ENCODE peak calls at places on chromosomes 11 and 22, in four cellular contexts. Z is K562, U is SK-N-SH, K is WTC11. R is an unnamed sample.

GRCh38 chr11:21374381-21374780 is 705.0 kb downstream of the NELL1 start:
- DNase-seq in Z (no peak), U (no peak), K (no peak), R (no peak)

GRCh38 chr22:48223488-48224190 is 1461.2 kb downstream of the TBC1D22A start:
- DNase-seq in Z (no peak), U (no peak), K (no peak), R (no peak)

GRCh38 chr11:134014502-134014901 is 54.4 kb upstream of the JAM3 start:
- DNase-seq in Z (no peak), U (peak), K (peak), R (no peak)

GRCh38 chr11:12052676-12053605 is 44.5 kb upstream of the DKK3 start:
- DNase-seq in Z (no peak), U (no peak), K (peak), R (no peak)

GRCh38 chr11:37817727-37818270 is 1219.8 kb upstream of the RAG2 start:
- DNase-seq in Z (no peak), U (no peak), K (no peak), R (no peak)

GRCh38 chr11:111694851-111695250 is 71.3 kb downstream of the PPP2R1B start:
- DNase-seq in Z (no peak), U (no peak), K (no peak), R (no peak)

GRCh38 chr11:10605941-10606381 is 37.5 kb upstream of the LYVE1 start:
- DNase-seq in Z (no peak), U (no peak), K (peak), R (no peak)

GRCh38 chr11:95977534-95978174 is 53.7 kb upstream of the MTMR2 start:
- DNase-seq in Z (no peak), U (no peak), K (no peak), R (no peak)

GRCh38 chr11:75721852-75722668 is 4.4 kb downstream of the MOGAT2 start:
- DNase-seq in Z (no peak), U (no peak), K (no peak), R (no peak)

DNA sequence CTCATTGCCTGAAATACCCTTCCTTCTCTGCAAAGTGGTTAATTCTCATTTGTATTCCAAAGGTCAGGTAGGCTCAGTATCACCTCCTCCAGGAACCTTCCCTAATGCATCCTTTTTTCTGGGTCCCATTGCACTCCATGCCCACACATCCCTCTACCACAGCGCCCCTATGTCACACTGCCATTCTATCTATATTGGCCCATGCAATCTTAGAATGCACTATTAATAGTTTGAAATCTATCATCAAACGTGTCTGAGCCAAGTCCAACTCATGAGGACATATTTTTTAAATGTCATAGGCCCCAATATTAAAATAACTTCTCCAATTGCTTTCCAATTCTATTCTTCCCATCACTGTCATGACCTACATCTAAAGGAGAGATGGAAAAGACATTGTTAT is 495.1 kb downstream of the SOX6 start:
- DNase-seq in Z (no peak), U (no peak), K (no peak), R (no peak)
- TF ChIP-seq USF1 in Z (no peak), U (no peak), K (no peak), R (no peak)

DNA sequence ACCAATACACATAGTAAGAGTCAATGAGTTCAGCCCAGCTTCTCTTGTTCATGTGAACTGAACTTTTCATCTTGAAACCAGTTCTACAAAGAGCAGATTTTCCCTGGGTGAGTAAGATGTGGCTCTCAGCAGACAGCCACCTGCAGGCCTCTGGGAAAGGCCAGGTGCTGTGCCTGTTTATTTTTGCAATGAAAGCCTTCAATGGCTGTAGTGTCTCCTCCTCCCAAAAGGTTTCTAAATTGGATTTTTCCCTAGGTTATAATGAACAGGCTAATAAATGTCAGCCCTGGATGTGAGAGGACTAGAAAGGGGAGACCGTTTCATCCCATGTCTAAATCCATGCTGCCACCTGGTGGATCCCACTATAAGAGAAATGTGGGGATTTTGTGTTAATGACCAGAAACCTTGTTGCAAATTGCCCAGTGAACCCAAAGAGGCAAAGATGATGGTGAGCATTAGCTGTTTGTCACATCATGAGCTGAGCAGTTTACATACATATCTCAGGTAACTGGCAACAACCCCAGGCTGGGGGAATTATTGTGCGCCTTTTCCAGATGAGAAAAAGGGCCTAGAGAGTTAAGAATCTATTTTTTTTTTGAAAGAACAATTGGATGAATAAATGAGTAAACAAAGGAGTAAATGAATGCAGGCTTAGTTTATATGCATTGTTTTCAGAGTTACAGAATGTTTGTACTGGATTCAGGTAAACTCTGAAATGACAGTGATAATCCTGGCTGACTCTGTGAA is 12.7 kb downstream of the C11orf91 start:
- DNase-seq in Z (peak), U (peak), K (peak), R (peak)
- TF ChIP-seq USF1 in Z (no peak), U (no peak), K (no peak), R (no peak)

DNA sequence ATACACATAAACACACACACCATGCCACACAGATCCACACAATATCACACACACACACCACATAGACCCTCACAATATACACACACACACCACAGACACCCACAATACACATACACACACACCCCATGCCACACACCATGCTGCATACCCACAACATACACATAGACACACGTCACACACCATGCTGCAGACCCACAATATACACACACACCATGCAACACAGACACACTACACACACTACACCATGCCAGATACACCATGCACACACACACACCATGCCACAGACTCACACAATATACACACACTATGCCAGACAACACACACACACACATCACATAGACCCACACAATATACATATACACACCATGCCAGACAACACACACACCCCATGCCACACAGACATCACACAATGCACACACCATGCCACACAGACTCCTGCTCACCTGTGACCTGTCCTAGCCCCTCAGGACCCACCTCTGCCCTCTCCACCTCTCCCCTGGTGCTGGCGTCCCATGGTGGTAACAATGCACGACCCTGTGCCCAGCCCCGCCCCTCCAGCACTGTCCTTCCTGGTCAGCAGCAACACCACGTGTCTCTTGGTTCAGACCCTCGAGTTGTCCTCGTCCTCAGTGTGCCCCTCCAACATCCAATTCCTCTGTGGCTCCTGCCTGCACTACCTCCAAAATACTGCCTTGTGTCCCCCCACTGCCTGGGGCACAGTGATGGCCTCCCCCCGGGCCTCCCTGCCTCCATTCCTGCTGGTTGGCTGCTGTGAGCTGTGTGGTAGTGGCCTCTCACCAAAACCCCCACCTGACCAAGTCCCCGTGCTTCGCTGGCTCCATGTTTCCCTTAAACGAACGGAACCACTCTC is 23.7 kb upstream of the RFPL3 start:
- DNase-seq in Z (no peak), U (no peak), K (no peak), R (no peak)
- TF ChIP-seq USF1 in Z (no peak), U (no peak), K (no peak), R (no peak)

DNA sequence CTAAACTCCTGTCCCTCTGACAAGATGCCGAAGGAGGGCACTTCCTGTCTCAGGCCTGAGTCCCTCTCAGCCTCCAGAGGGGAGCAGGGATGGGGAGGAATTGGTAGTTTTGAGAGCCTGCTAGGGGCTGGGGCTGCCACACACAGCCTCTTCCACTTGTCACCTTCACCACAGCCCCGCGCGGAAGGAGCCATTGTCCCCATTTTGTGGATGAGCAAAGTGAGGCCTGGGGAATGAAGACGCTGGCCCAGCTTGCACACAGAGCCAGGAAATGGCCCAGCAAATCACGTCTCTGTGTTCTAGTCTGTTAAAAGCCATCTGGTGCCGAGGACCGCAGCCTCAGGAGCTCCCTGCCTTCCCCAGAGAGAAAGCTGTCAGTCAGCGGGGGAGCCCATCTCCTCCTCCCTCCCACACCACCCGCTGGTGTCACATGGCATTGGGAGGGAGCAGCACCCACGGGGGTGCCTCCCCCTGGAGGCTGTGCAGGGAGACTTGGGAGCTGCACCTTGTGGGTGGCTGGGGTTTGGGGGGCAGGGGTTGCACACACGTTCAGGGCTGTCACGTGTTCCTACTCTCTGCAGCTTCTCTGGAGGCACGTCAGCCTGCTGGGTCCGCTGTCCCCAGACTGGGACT is 34.6 kb downstream of the RASD2 start:
- DNase-seq in Z (peak), U (peak), K (no peak), R (no peak)
- TF ChIP-seq USF1 in Z (peak), U (no peak), K (no peak), R (peak)

R was measured in GM12878.